ENCODE peak calls at places on chromosomes 3 and 15, in seven cellular contexts. J, W, A, N, D, I and M are unnamed samples.

GRCh38 chr3:106620646-106621045 is 751.8 kb upstream of the CBLB start:
- DNase-seq in J (no peak), W (no peak), A (no peak), N (no peak), D (no peak), I (no peak), M (no peak)

GRCh38 chr3:60056394-60056793 is 1006.6 kb upstream of the CFAP20DC start:
- DNase-seq in J (no peak), W (no peak), A (no peak), N (no peak), D (no peak), I (no peak), M (no peak)

GRCh38 chr3:107993771-107994170 is 97.1 kb downstream of the CD47 start:
- DNase-seq in J (no peak), W (no peak), A (no peak), N (no peak), D (no peak), I (no peak), M (no peak)

GRCh38 chr15:23854535-23855252 is 167.6 kb upstream of the NDN start:
- DNase-seq in J (no peak), W (no peak), A (no peak), N (no peak), D (no peak), I (no peak), M (no peak)

GRCh38 chr3:172167892-172168648 is 128.7 kb downstream of the FNDC3B start:
- DNase-seq in J (no peak), W (no peak), A (no peak), N (no peak), D (no peak), I (no peak), M (no peak)

GRCh38 chr15:84104853-84105252 is 130.7 kb upstream of the GOLGA6L4 start:
- DNase-seq in J (no peak), W (no peak), A (no peak), N (no peak), D (no peak), I (no peak), M (no peak)

GRCh38 chr3:188108703-188109412 is 45.1 kb upstream of the LPP start:
- DNase-seq in J (peak; percentile 59), W (no peak), A (no peak), N (no peak), D (no peak), I (no peak), M (no peak)

GRCh38 chr3:197308591-197308990 is 10.2 kb upstream of the DLG1 start:
- DNase-seq in J (no peak), W (peak; percentile 54), A (no peak), N (no peak), D (no peak), I (peak; percentile 62), M (no peak)

GRCh38 chr3:111864821-111865656 is 6.0 kb downstream of the PHLDB2 start:
- DNase-seq in J (no peak), W (peak; percentile 57), A (no peak), N (no peak), D (no peak), I (peak; percentile 90), M (no peak)

GRCh38 chr15:76057332-76058000 is 2.3 kb upstream of the TMEM266 start:
- DNase-seq in J (peak; percentile 60), W (no peak), A (peak; percentile 72), N (peak; percentile 55), D (peak; percentile 60), I (peak; percentile 28), M (peak; percentile 86)

GRCh38 chr3:186882881-186883685 is 40.6 kb downstream of the ADIPOQ start:
- DNase-seq in J (no peak), W (peak; percentile 47), A (peak; percentile 72), N (peak; percentile 34), D (peak; percentile 79), I (peak; percentile 85), M (no peak)

GRCh38 chr15:68220967-68221366 is 8.6 kb downstream of the CLN6 start:
- DNase-seq in J (no peak), W (no peak), A (no peak), N (no peak), D (no peak), I (no peak), M (no peak)

GRCh38 chr3:65778966-65779365 is 259.8 kb downstream of the MAGI1 start:
- DNase-seq in J (no peak), W (no peak), A (no peak), N (no peak), D (no peak), I (peak; percentile 32), M (no peak)

GRCh38 chr15:41940441-41940857 is 31.9 kb downstream of the EHD4 start:
- DNase-seq in J (no peak), W (no peak), A (peak; percentile 80), N (peak; percentile 59), D (peak; percentile 85), I (peak; percentile 83), M (no peak)

GRCh38 chr15:26372712-26373111 is 400.2 kb downstream of the GABRB3 start:
- DNase-seq in J (no peak), W (no peak), A (no peak), N (no peak), D (no peak), I (no peak), M (no peak)